ENCODE peak calls at places on chromosomes 16 and 17, in four cellular contexts. L is epithelial cell of proximal tubule, O is GM23338, V is heart left ventricle. S is an unnamed sample.
A peak's percentile ranks its signal among the peaks of the same experiment; 100 is the strongest.

GRCh38 chr17:75478508-75478907 is 22.1 kb downstream of the TMEM94 start:
- DNase-seq in L (no peak), O (peak; percentile 38), V (no peak), S (no peak)

GRCh38 chr16:71645450-71645849 is 19.5 kb downstream of the MARVELD3 start:
- DNase-seq in L (no peak), O (peak; percentile 70), V (no peak), S (peak; percentile 32)

GRCh38 chr16:9977333-9977897 is 204.8 kb downstream of the GRIN2A start:
- DNase-seq in L (no peak), O (no peak), V (no peak), S (no peak)

GRCh38 chr17:78789663-78790181 is 7.6 kb upstream of the CYTH1 start:
- DNase-seq in L (no peak), O (no peak), V (peak; percentile 83), S (no peak)

GRCh38 chr16:476039-476438 is 50.6 kb downstream of the RAB11FIP3 start:
- DNase-seq in L (no peak), O (no peak), V (no peak), S (no peak)

GRCh38 chr17:14871921-14872320 is 393.2 kb downstream of the PMP22 start:
- DNase-seq in L (no peak), O (no peak), V (no peak), S (no peak)

GRCh38 chr17:78458739-78459335 is 80.4 kb downstream of the PGS1 start:
- DNase-seq in L (no peak), O (no peak), V (no peak), S (peak; percentile 45)

GRCh38 chr16:67882374-67883145 is 2.1 kb upstream of the NRN1L start:
- DNase-seq in L (no peak), O (no peak), V (peak; percentile 86), S (no peak)

GRCh38 chr17:8100149-8100548 is 12.6 kb upstream of the ALOX12B start:
- DNase-seq in L (no peak), O (no peak), V (no peak), S (no peak)

GRCh38 chr17:53971361-53971760 is 148.6 kb downstream of the KIF2B start:
- DNase-seq in L (no peak), O (peak; percentile 21), V (no peak), S (no peak)

GRCh38 chr17:32487460-32488176 is 825 bp downstream of the CDK5R1 start:
- DNase-seq in L (no peak), O (peak; percentile 44), V (no peak), S (peak; percentile 40)

GRCh38 chr16:11310997-11311561 is 29.9 kb upstream of the PRM1 start:
- DNase-seq in L (no peak), O (no peak), V (no peak), S (no peak)

GRCh38 chr17:31058958-31059357 is 35.8 kb upstream of the NF1 start:
- DNase-seq in L (no peak), O (no peak), V (no peak), S (no peak)

GRCh38 chr17:37488009-37488604 is 1.6 kb upstream of the DUSP14 start:
- DNase-seq in L (peak; percentile 96), O (peak; percentile 72), V (no peak), S (peak; percentile 25)

GRCh38 chr17:45940826-45941225 is 46.5 kb downstream of the MAPT start:
- DNase-seq in L (no peak), O (no peak), V (peak; percentile 53), S (no peak)

GRCh38 chr17:16926061-16926511 is 45.8 kb downstream of the TNFRSF13B start:
- DNase-seq in L (no peak), O (no peak), V (no peak), S (no peak)

GRCh38 chr17:64773836-64774761 is 112.0 kb upstream of the SMURF2 start:
- DNase-seq in L (no peak), O (peak; percentile 85), V (no peak), S (peak; percentile 95)

GRCh38 chr17:76700290-76700626 is 10.5 kb downstream of the MXRA7 start:
- DNase-seq in L (no peak), O (no peak), V (no peak), S (no peak)

GRCh38 chr16:54281535-54282201 is 4.9 kb downstream of the IRX3 start:
- DNase-seq in L (no peak), O (peak; percentile 63), V (no peak), S (peak; percentile 15)

GRCh38 chr17:29622337-29623282 is at the start of gene CORO6:
- DNase-seq in L (no peak), O (peak; percentile 85), V (peak; percentile 84), S (peak; percentile 46)

GRCh38 chr16:81548901-81549546 is 104.4 kb downstream of the CMIP start:
- DNase-seq in L (peak; percentile 63), O (no peak), V (no peak), S (no peak)

GRCh38 chr17:81921531-81921862 is 3.5 kb upstream of the SIRT7 start:
- DNase-seq in L (no peak), O (no peak), V (no peak), S (no peak)

GRCh38 chr16:3188925-3189825 is 1.2 kb downstream of the OR1F1 start:
- DNase-seq in L (no peak), O (peak; percentile 85), V (no peak), S (peak; percentile 52)

DNA sequence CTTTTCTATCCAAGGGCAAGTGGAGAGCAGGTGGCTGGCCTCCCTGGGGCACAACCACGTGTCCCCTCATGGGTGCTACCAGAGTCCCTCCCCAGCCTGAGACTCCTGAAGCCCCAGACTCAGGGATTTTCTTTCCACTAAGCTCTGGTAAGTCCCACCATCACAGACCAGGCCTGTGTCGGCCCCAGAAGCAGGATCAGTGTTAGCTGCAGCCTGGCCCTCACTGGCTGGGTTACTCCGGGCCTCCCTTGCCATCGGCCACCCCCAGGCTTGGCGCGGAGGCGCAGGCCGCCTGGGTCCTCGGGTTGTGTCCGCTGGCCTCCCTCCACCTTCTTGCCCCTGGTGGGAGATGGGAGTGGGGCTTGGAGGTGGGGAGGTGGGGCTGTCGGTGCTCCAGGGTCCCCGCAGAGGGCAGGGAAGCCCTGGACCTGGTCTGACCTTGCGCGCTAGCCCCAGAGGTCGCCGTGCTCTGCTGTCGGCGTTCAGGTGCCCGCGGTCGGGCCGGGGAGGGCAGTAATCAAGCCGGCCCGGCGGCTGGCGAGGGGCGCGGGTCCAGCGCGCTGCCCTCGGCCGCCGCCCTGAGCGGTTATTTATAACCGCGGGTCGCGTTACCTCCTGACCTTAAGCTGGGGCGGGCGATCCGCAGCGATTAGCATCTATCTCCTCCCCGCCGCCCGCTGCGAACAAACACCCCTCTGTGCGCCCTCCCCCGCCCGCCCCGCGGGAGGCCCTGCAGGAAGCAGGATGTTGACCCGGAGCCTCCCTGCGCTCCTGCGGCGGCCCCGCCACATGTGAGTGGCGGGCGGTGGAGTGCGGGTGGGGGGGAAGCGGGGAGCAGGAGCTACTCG is 78.1 kb upstream of the TOB1 start:
- DNase-seq in L (no peak), O (peak; percentile 74), V (peak; percentile 90), S (peak; percentile 100)
- TF ChIP-seq CTCF in L (no peak), O (no peak), V (no peak), S (no peak)

GRCh38 chr16:50284131-50284911 is 18.0 kb downstream of the ADCY7 start:
- DNase-seq in L (no peak), O (no peak), V (no peak), S (no peak)
- H3K4me3 ChIP-seq in L (no peak overlapping the region), O (no peak overlapping the region), V (no peak overlapping the region), S (no peak overlapping the region)

DNA sequence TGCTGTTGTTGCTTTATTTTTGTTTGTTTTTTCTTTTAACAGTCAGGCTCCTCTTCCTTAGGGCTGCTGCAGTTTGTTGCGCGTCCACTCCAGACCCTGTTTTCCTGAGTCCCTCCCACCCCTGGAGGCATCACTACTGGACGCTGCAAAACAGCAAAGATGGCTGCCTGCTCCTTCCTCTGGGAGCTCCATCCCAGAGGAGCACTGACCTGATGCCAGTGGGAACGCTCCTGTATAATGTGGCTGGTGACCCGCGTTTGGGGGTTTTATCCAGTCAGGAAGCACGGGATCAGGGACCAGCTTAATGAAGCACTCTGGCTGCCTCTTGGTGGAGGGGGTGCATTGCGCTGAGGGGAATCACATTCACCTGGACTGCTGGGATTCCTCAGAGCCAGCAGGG is 1005.6 kb downstream of the CDH8 start:
- DNase-seq in L (no peak), O (no peak), V (no peak), S (no peak)
- TF ChIP-seq CTCF in L (no peak), O (no peak), V (no peak), S (no peak)

GRCh38 chr16:72848759-72849664 is 198.9 kb downstream of the ZFHX3 start:
- DNase-seq in L (peak; percentile 59), O (no peak), V (peak; percentile 91), S (no peak)
- H3K4me3 ChIP-seq in L (peak overlapping the region; percentile 40), O (no peak overlapping the region), V (peak overlapping the region; percentile 8), S (no peak overlapping the region)